ENCODE peak calls at places on chromosomes 3 and 15, in nine cellular contexts. One of them, this sample, is unnamed.

GRCh38 chr3:87333393-87333892 is 57.1 kb upstream of the POU1F1 start:
- DNase-seq in dorsolateral prefrontal cortex: no peak
- DNase-seq in brain microvascular endothelial cell: peak
- DNase-seq in lung: no peak
- DNase-seq in heart left ventricle: no peak
- DNase-seq in A673: peak
- DNase-seq in CD4-positive, alpha-beta T cell: no peak
- DNase-seq in A549: peak
- DNase-seq in HCT116: peak
- DNase-seq in this sample: peak

GRCh38 chr3:87410110-87410509 is 133.7 kb upstream of the POU1F1 start:
- DNase-seq in dorsolateral prefrontal cortex: no peak
- DNase-seq in brain microvascular endothelial cell: peak
- DNase-seq in lung: no peak
- DNase-seq in heart left ventricle: no peak
- DNase-seq in A673: no peak
- DNase-seq in CD4-positive, alpha-beta T cell: no peak
- DNase-seq in A549: no peak
- DNase-seq in HCT116: no peak
- DNase-seq in this sample: no peak

GRCh38 chr3:168722091-168722490 is 626.4 kb upstream of the GOLIM4 start:
- DNase-seq in dorsolateral prefrontal cortex: no peak
- DNase-seq in brain microvascular endothelial cell: peak
- DNase-seq in lung: no peak
- DNase-seq in heart left ventricle: no peak
- DNase-seq in A673: no peak
- DNase-seq in CD4-positive, alpha-beta T cell: no peak
- DNase-seq in A549: no peak
- DNase-seq in HCT116: no peak
- DNase-seq in this sample: no peak

GRCh38 chr3:147200545-147200944 is 205.8 kb downstream of the ZIC4 start:
- DNase-seq in dorsolateral prefrontal cortex: no peak
- DNase-seq in brain microvascular endothelial cell: peak
- DNase-seq in lung: no peak
- DNase-seq in heart left ventricle: no peak
- DNase-seq in A673: no peak
- DNase-seq in CD4-positive, alpha-beta T cell: no peak
- DNase-seq in A549: no peak
- DNase-seq in HCT116: no peak
- DNase-seq in this sample: no peak

GRCh38 chr3:10173926-10174435 is 9.3 kb downstream of the IRAK2 start:
- DNase-seq in dorsolateral prefrontal cortex: peak
- DNase-seq in brain microvascular endothelial cell: peak
- DNase-seq in lung: peak
- DNase-seq in heart left ventricle: peak
- DNase-seq in A673: no peak
- DNase-seq in CD4-positive, alpha-beta T cell: no peak
- DNase-seq in A549: peak
- DNase-seq in HCT116: no peak
- DNase-seq in this sample: no peak

GRCh38 chr3:61637088-61638051 is 76.0 kb downstream of the PTPRG start:
- DNase-seq in dorsolateral prefrontal cortex: no peak
- DNase-seq in brain microvascular endothelial cell: peak
- DNase-seq in lung: no peak
- DNase-seq in heart left ventricle: peak
- DNase-seq in A673: peak
- DNase-seq in CD4-positive, alpha-beta T cell: no peak
- DNase-seq in A549: no peak
- DNase-seq in HCT116: no peak
- DNase-seq in this sample: no peak

GRCh38 chr3:72957303-72957702 is 39.3 kb upstream of the PPP4R2 start:
- DNase-seq in dorsolateral prefrontal cortex: peak
- DNase-seq in brain microvascular endothelial cell: no peak
- DNase-seq in lung: no peak
- DNase-seq in heart left ventricle: no peak
- DNase-seq in A673: no peak
- DNase-seq in CD4-positive, alpha-beta T cell: no peak
- DNase-seq in A549: no peak
- DNase-seq in HCT116: no peak
- DNase-seq in this sample: no peak

GRCh38 chr3:134249935-134250716 is 533 bp downstream of the RYK start:
- DNase-seq in dorsolateral prefrontal cortex: peak
- DNase-seq in brain microvascular endothelial cell: peak
- DNase-seq in lung: peak
- DNase-seq in heart left ventricle: peak
- DNase-seq in A673: peak
- DNase-seq in CD4-positive, alpha-beta T cell: peak
- DNase-seq in A549: peak
- DNase-seq in HCT116: no peak
- DNase-seq in this sample: peak

GRCh38 chr3:184766555-184767261 is 45.3 kb upstream of the VPS8 start:
- DNase-seq in dorsolateral prefrontal cortex: no peak
- DNase-seq in brain microvascular endothelial cell: no peak
- DNase-seq in lung: no peak
- DNase-seq in heart left ventricle: no peak
- DNase-seq in A673: peak
- DNase-seq in CD4-positive, alpha-beta T cell: no peak
- DNase-seq in A549: peak
- DNase-seq in HCT116: no peak
- DNase-seq in this sample: no peak

GRCh38 chr15:82081904-82082810 is 36.3 kb upstream of the MEX3B start:
- DNase-seq in dorsolateral prefrontal cortex: no peak
- DNase-seq in brain microvascular endothelial cell: peak
- DNase-seq in lung: no peak
- DNase-seq in heart left ventricle: no peak
- DNase-seq in A673: peak
- DNase-seq in CD4-positive, alpha-beta T cell: no peak
- DNase-seq in A549: peak
- DNase-seq in HCT116: no peak
- DNase-seq in this sample: no peak

GRCh38 chr3:113773381-113773780 is 26.5 kb downstream of the ATP6V1A start:
- DNase-seq in dorsolateral prefrontal cortex: no peak
- DNase-seq in brain microvascular endothelial cell: no peak
- DNase-seq in lung: no peak
- DNase-seq in heart left ventricle: no peak
- DNase-seq in A673: peak
- DNase-seq in CD4-positive, alpha-beta T cell: no peak
- DNase-seq in A549: no peak
- DNase-seq in HCT116: no peak
- DNase-seq in this sample: no peak

GRCh38 chr15:83318861-83319415 is 34.5 kb upstream of the BNC1 start:
- DNase-seq in dorsolateral prefrontal cortex: no peak
- DNase-seq in brain microvascular endothelial cell: no peak
- DNase-seq in lung: no peak
- DNase-seq in heart left ventricle: no peak
- DNase-seq in A673: no peak
- DNase-seq in CD4-positive, alpha-beta T cell: no peak
- DNase-seq in A549: no peak
- DNase-seq in HCT116: no peak
- DNase-seq in this sample: no peak

GRCh38 chr15:82128401-82129143 is 82.8 kb upstream of the MEX3B start:
- DNase-seq in dorsolateral prefrontal cortex: no peak
- DNase-seq in brain microvascular endothelial cell: no peak
- DNase-seq in lung: no peak
- DNase-seq in heart left ventricle: no peak
- DNase-seq in A673: no peak
- DNase-seq in CD4-positive, alpha-beta T cell: no peak
- DNase-seq in A549: no peak
- DNase-seq in HCT116: no peak
- DNase-seq in this sample: no peak

GRCh38 chr15:69060041-69060481 is 45.6 kb downstream of the NOX5 start:
- DNase-seq in dorsolateral prefrontal cortex: no peak
- DNase-seq in brain microvascular endothelial cell: no peak
- DNase-seq in lung: no peak
- DNase-seq in heart left ventricle: peak
- DNase-seq in A673: no peak
- DNase-seq in CD4-positive, alpha-beta T cell: no peak
- DNase-seq in A549: no peak
- DNase-seq in HCT116: no peak
- DNase-seq in this sample: no peak

GRCh38 chr3:140532793-140533330 is 145.0 kb upstream of the TRIM42 start:
- DNase-seq in dorsolateral prefrontal cortex: no peak
- DNase-seq in brain microvascular endothelial cell: no peak
- DNase-seq in lung: no peak
- DNase-seq in heart left ventricle: no peak
- DNase-seq in A673: no peak
- DNase-seq in CD4-positive, alpha-beta T cell: no peak
- DNase-seq in A549: no peak
- DNase-seq in HCT116: no peak
- DNase-seq in this sample: no peak

GRCh38 chr15:48719668-48720067 is 74.2 kb upstream of the FBN1 start:
- DNase-seq in dorsolateral prefrontal cortex: no peak
- DNase-seq in brain microvascular endothelial cell: no peak
- DNase-seq in lung: no peak
- DNase-seq in heart left ventricle: no peak
- DNase-seq in A673: no peak
- DNase-seq in CD4-positive, alpha-beta T cell: no peak
- DNase-seq in A549: no peak
- DNase-seq in HCT116: no peak
- DNase-seq in this sample: no peak

GRCh38 chr3:14540821-14541385 is 761 bp upstream of the GRIP2 start:
- DNase-seq in dorsolateral prefrontal cortex: no peak
- DNase-seq in brain microvascular endothelial cell: no peak
- DNase-seq in lung: no peak
- DNase-seq in heart left ventricle: no peak
- DNase-seq in A673: no peak
- DNase-seq in CD4-positive, alpha-beta T cell: no peak
- DNase-seq in A549: no peak
- DNase-seq in HCT116: no peak
- DNase-seq in this sample: no peak

GRCh38 chr3:71444028-71444860 is 139.3 kb downstream of the FOXP1 start:
- DNase-seq in dorsolateral prefrontal cortex: no peak
- DNase-seq in brain microvascular endothelial cell: peak
- DNase-seq in lung: peak
- DNase-seq in heart left ventricle: peak
- DNase-seq in A673: no peak
- DNase-seq in CD4-positive, alpha-beta T cell: peak
- DNase-seq in A549: no peak
- DNase-seq in HCT116: no peak
- DNase-seq in this sample: peak

GRCh38 chr3:128287161-128287560 is 133.9 kb downstream of the EEFSEC start:
- DNase-seq in dorsolateral prefrontal cortex: no peak
- DNase-seq in brain microvascular endothelial cell: no peak
- DNase-seq in lung: no peak
- DNase-seq in heart left ventricle: no peak
- DNase-seq in A673: no peak
- DNase-seq in CD4-positive, alpha-beta T cell: no peak
- DNase-seq in A549: no peak
- DNase-seq in HCT116: no peak
- DNase-seq in this sample: no peak

GRCh38 chr15:56879502-56879901 is 38.9 kb upstream of the TCF12 start:
- DNase-seq in dorsolateral prefrontal cortex: no peak
- DNase-seq in brain microvascular endothelial cell: no peak
- DNase-seq in lung: no peak
- DNase-seq in heart left ventricle: no peak
- DNase-seq in A673: no peak
- DNase-seq in CD4-positive, alpha-beta T cell: no peak
- DNase-seq in A549: no peak
- DNase-seq in HCT116: no peak
- DNase-seq in this sample: no peak

GRCh38 chr3:164208026-164208425 is 870.3 kb downstream of the SI start:
- DNase-seq in dorsolateral prefrontal cortex: no peak
- DNase-seq in brain microvascular endothelial cell: peak
- DNase-seq in lung: no peak
- DNase-seq in heart left ventricle: no peak
- DNase-seq in A673: no peak
- DNase-seq in CD4-positive, alpha-beta T cell: no peak
- DNase-seq in A549: no peak
- DNase-seq in HCT116: no peak
- DNase-seq in this sample: no peak
- H3K27ac ChIP-seq in dorsolateral prefrontal cortex: no peak
- H3K27ac ChIP-seq in brain microvascular endothelial cell: no peak
- H3K27ac ChIP-seq in lung: no peak
- H3K27ac ChIP-seq in heart left ventricle: no peak
- H3K27ac ChIP-seq in A673: no peak
- H3K27ac ChIP-seq in CD4-positive, alpha-beta T cell: no peak
- H3K27ac ChIP-seq in A549: no peak
- H3K27ac ChIP-seq in HCT116: no peak
- H3K27ac ChIP-seq in this sample: no peak

GRCh38 chr15:85764304-85764633 is 30.5 kb downstream of the KLHL25 start:
- DNase-seq in dorsolateral prefrontal cortex: no peak
- DNase-seq in brain microvascular endothelial cell: no peak
- DNase-seq in lung: no peak
- DNase-seq in heart left ventricle: no peak
- DNase-seq in A673: no peak
- DNase-seq in CD4-positive, alpha-beta T cell: no peak
- DNase-seq in A549: no peak
- DNase-seq in HCT116: no peak
- DNase-seq in this sample: no peak
- H3K27ac ChIP-seq in dorsolateral prefrontal cortex: peak
- H3K27ac ChIP-seq in brain microvascular endothelial cell: no peak
- H3K27ac ChIP-seq in lung: no peak
- H3K27ac ChIP-seq in heart left ventricle: peak
- H3K27ac ChIP-seq in A673: no peak
- H3K27ac ChIP-seq in CD4-positive, alpha-beta T cell: no peak
- H3K27ac ChIP-seq in A549: peak
- H3K27ac ChIP-seq in HCT116: no peak
- H3K27ac ChIP-seq in this sample: no peak

GRCh38 chr3:172150896-172151295 is 111.5 kb downstream of the FNDC3B start:
- DNase-seq in dorsolateral prefrontal cortex: no peak
- DNase-seq in brain microvascular endothelial cell: no peak
- DNase-seq in lung: no peak
- DNase-seq in heart left ventricle: no peak
- DNase-seq in A673: no peak
- DNase-seq in CD4-positive, alpha-beta T cell: no peak
- DNase-seq in A549: no peak
- DNase-seq in HCT116: no peak
- DNase-seq in this sample: no peak
- H3K27ac ChIP-seq in dorsolateral prefrontal cortex: no peak
- H3K27ac ChIP-seq in brain microvascular endothelial cell: peak
- H3K27ac ChIP-seq in lung: no peak
- H3K27ac ChIP-seq in heart left ventricle: no peak
- H3K27ac ChIP-seq in A673: no peak
- H3K27ac ChIP-seq in CD4-positive, alpha-beta T cell: no peak
- H3K27ac ChIP-seq in A549: peak
- H3K27ac ChIP-seq in HCT116: no peak
- H3K27ac ChIP-seq in this sample: no peak

DNA sequence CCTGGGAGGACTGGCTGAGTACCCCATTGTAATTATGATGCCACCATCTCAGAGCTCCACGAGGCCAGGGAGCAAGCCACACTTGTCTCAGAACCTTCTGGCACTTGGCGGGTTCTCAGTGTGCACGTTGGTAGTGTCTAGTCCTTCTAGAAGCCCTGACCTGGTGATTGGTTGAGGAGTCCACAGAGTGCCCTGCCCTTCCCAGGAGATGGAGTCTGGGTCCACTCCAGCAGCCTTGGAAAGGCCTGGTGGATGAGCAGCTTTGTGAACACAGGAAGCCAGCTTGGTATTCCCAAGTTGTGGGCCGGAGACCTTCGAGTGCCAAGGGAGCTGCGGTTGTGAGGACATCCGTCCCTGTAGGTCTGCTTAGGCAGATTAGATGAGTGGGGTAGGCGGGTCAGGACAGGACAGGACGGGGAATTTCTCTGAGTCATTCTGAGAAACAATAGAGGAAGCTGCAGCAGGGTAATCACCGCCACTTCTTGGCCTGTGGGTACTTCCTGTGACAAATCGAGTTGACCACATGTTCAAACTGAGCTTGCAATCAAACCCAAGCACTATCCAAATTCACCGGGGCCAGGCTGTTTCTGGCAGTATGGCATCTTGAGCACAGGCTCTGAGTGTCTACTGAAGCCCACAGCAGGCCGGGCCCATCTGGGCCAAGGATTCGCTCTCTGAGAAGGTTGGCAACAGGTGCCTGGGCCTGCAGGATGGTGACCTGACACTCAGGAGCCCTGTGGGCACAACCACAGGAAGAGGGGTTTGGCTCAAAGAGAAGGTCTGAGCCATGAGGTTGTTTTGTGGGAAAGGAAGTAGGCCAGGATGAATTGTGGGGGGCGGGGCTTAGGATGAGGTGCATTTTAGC is 71.5 kb upstream of the PLXNA1 start:
- DNase-seq in dorsolateral prefrontal cortex: no peak
- DNase-seq in brain microvascular endothelial cell: peak
- DNase-seq in lung: peak
- DNase-seq in heart left ventricle: peak
- DNase-seq in A673: peak
- DNase-seq in CD4-positive, alpha-beta T cell: peak
- DNase-seq in A549: peak
- DNase-seq in HCT116: peak
- DNase-seq in this sample: peak
- H3K27ac ChIP-seq in dorsolateral prefrontal cortex: no peak
- H3K27ac ChIP-seq in brain microvascular endothelial cell: peak
- H3K27ac ChIP-seq in lung: no peak
- H3K27ac ChIP-seq in heart left ventricle: no peak
- H3K27ac ChIP-seq in A673: peak
- H3K27ac ChIP-seq in CD4-positive, alpha-beta T cell: no peak
- H3K27ac ChIP-seq in A549: peak
- H3K27ac ChIP-seq in HCT116: peak
- H3K27ac ChIP-seq in this sample: no peak